ENCODE peak calls at places on chromosomes 2 and 18, in ten cellular contexts. D, I, K, U, J, L, V, A, Z and B are unnamed samples.

GRCh38 chr2:122627388-122627787 is 871.9 kb downstream of the TSN start:
- DNase-seq in D (no peak), I (no peak), K (no peak), U (no peak), J (no peak), L (no peak), V (no peak), A (no peak), Z (no peak), B (no peak)

GRCh38 chr2:8502316-8502715 is 179.5 kb upstream of the ID2 start:
- DNase-seq in D (no peak), I (no peak), K (no peak), U (no peak), J (no peak), L (no peak), V (no peak), A (no peak), Z (no peak), B (peak)

GRCh38 chr2:79009388-79009787 is 16.1 kb upstream of the REG3G start:
- DNase-seq in D (no peak), I (no peak), K (no peak), U (no peak), J (no peak), L (no peak), V (no peak), A (no peak), Z (no peak), B (no peak)

GRCh38 chr2:213644926-213645325 is 360.7 kb downstream of the SPAG16 start:
- DNase-seq in D (no peak), I (no peak), K (no peak), U (no peak), J (no peak), L (no peak), V (no peak), A (no peak), Z (no peak), B (no peak)

GRCh38 chr2:134372611-134373131 is 118.8 kb downstream of the MGAT5 start:
- DNase-seq in D (no peak), I (no peak), K (no peak), U (no peak), J (no peak), L (no peak), V (no peak), A (no peak), Z (no peak), B (peak)

GRCh38 chr2:156334496-156335478 is 2.3 kb upstream of the NR4A2 start:
- DNase-seq in D (peak), I (peak), K (peak), U (no peak), J (peak), L (peak), V (peak), A (peak), Z (peak), B (peak)

GRCh38 chr2:164764996-164765395 is 76.6 kb downstream of the COBLL1 start:
- DNase-seq in D (no peak), I (no peak), K (no peak), U (no peak), J (no peak), L (no peak), V (no peak), A (no peak), Z (no peak), B (no peak)

GRCh38 chr2:96161785-96162367 is 16.6 kb upstream of the DUSP2 start:
- DNase-seq in D (no peak), I (no peak), K (no peak), U (peak), J (no peak), L (no peak), V (no peak), A (no peak), Z (no peak), B (no peak)

GRCh38 chr18:10190564-10190963 is 263.9 kb upstream of the APCDD1 start:
- DNase-seq in D (no peak), I (no peak), K (no peak), U (no peak), J (no peak), L (no peak), V (no peak), A (no peak), Z (no peak), B (no peak)

GRCh38 chr18:62329676-62330454 is 4.8 kb downstream of the TNFRSF11A start:
- DNase-seq in D (peak), I (peak), K (peak), U (no peak), J (peak), L (no peak), V (peak), A (no peak), Z (no peak), B (no peak)

GRCh38 chr2:121085801-121086200 is 199.2 kb downstream of the TFCP2L1 start:
- DNase-seq in D (no peak), I (no peak), K (peak), U (no peak), J (no peak), L (no peak), V (no peak), A (no peak), Z (no peak), B (no peak)

GRCh38 chr18:73948497-73948896 is 199.1 kb downstream of the FBXO15 start:
- DNase-seq in D (no peak), I (no peak), K (no peak), U (no peak), J (no peak), L (no peak), V (no peak), A (no peak), Z (peak), B (no peak)

GRCh38 chr18:78770149-78771139 is 209.2 kb upstream of the SALL3 start:
- DNase-seq in D (no peak), I (no peak), K (peak), U (no peak), J (no peak), L (no peak), V (no peak), A (no peak), Z (no peak), B (peak)

GRCh38 chr2:240933048-240933965 is 27.2 kb downstream of the CROCC2 start:
- DNase-seq in D (peak), I (peak), K (peak), U (no peak), J (peak), L (peak), V (no peak), A (no peak), Z (no peak), B (peak)

GRCh38 chr2:127597984-127598380 is 48.0 kb upstream of the GPR17 start:
- DNase-seq in D (no peak), I (no peak), K (no peak), U (no peak), J (no peak), L (no peak), V (no peak), A (no peak), Z (no peak), B (no peak)

GRCh38 chr2:73172963-73173362 is 29.4 kb upstream of the NOTO start:
- DNase-seq in D (no peak), I (no peak), K (no peak), U (no peak), J (no peak), L (no peak), V (no peak), A (no peak), Z (no peak), B (no peak)

GRCh38 chr2:39631715-39632114 is 34.0 kb upstream of the TMEM178A start:
- DNase-seq in D (no peak), I (no peak), K (no peak), U (no peak), J (no peak), L (no peak), V (no peak), A (no peak), Z (no peak), B (no peak)

GRCh38 chr2:168814939-168815907 is 12.8 kb downstream of the NOSTRIN start:
- DNase-seq in D (no peak), I (no peak), K (no peak), U (no peak), J (no peak), L (no peak), V (no peak), A (no peak), Z (no peak), B (no peak)

GRCh38 chr18:34322365-34323289 is 97.9 kb upstream of the NOL4 start:
- DNase-seq in D (no peak), I (peak), K (peak), U (peak), J (peak), L (no peak), V (peak), A (no peak), Z (no peak), B (no peak)

GRCh38 chr2:109216332-109216731 is 87.3 kb downstream of the SH3RF3 start:
- DNase-seq in D (no peak), I (no peak), K (no peak), U (no peak), J (peak), L (peak), V (no peak), A (no peak), Z (no peak), B (no peak)

GRCh38 chr18:45628979-45629958 is 14.0 kb downstream of the SLC14A2 start:
- DNase-seq in D (no peak), I (no peak), K (no peak), U (no peak), J (no peak), L (no peak), V (no peak), A (no peak), Z (no peak), B (no peak)
- TF ChIP-seq POLR2AphosphoS5 in D (no peak), I (no peak), K (no peak), U (no peak), J (no peak), L (no peak), V (no peak), A (no peak), Z (no peak), B (no peak)

GRCh38 chr2:1742680-1743395 is 1.5 kb downstream of the PXDN start:
- DNase-seq in D (peak), I (peak), K (peak), U (no peak), J (peak), L (peak), V (no peak), A (no peak), Z (peak), B (peak)
- TF ChIP-seq EP300 in D (no peak), I (no peak), K (no peak), U (no peak), J (no peak), L (no peak), V (no peak), A (no peak), Z (no peak), B (no peak)

GRCh38 chr18:21605218-21605617 is 4.7 kb upstream of the ESCO1 start:
- DNase-seq in D (no peak), I (no peak), K (no peak), U (no peak), J (no peak), L (no peak), V (no peak), A (no peak), Z (no peak), B (no peak)

GRCh38 chr18:21600526-21601410 is at the start of gene ESCO1:
- DNase-seq in D (peak), I (peak), K (peak), U (peak), J (peak), L (peak), V (peak), A (peak), Z (peak), B (peak)

GRCh38 chr18:21604711-21605110 is 4.2 kb upstream of the ESCO1 start:
- DNase-seq in D (no peak), I (no peak), K (no peak), U (no peak), J (no peak), L (no peak), V (no peak), A (no peak), Z (no peak), B (no peak)

GRCh38 chr18:21599585-21600525 is 649 bp downstream of the ESCO1 start:
- DNase-seq in D (peak), I (peak), K (peak), U (no peak), J (peak), L (no peak), V (peak), A (peak), Z (peak), B (peak)

GRCh38 chr18:21602302-21602592 is 1.7 kb upstream of the ESCO1 start:
- DNase-seq in D (no peak), I (no peak), K (no peak), U (no peak), J (no peak), L (no peak), V (no peak), A (no peak), Z (no peak), B (no peak)
- TF ChIP-seq POLR2AphosphoS5 in D (no peak), I (no peak), K (no peak), U (no peak), J (no peak), L (no peak), V (no peak), A (no peak), Z (no peak), B (no peak)

GRCh38 chr2:226985227-226985946 is 149.5 kb downstream of the RHBDD1 start:
- DNase-seq in D (no peak), I (no peak), K (no peak), U (peak), J (peak), L (no peak), V (peak), A (peak), Z (no peak), B (no peak)
- TF ChIP-seq EP300 in D (no peak), I (no peak), K (no peak), U (no peak), J (no peak), L (no peak), V (no peak), A (no peak), Z (no peak), B (no peak)